ENCODE peak calls at places on chromosomes 13 and 19, in eight cellular contexts. P is mammary epithelial cell, L is lower lobe of right lung, X is AG04450, H is PC-3, T is psoas muscle, A is astrocyte, Z is ascending aorta. O is an unnamed sample.

GRCh38 chr19:35596366-35596999 is 10.5 kb downstream of the PMIS2 start:
- DNase-seq in L (no peak), X (no peak), A (no peak), H (no peak), T (no peak), P (no peak), Z (no peak), O (peak; percentile 64)

GRCh38 chr13:101552797-101553196 is 100.3 kb downstream of the ITGBL1 start:
- DNase-seq in L (no peak), P (peak; percentile 25), Z (no peak), H (peak; percentile 11), A (peak; percentile 42), X (no peak), T (no peak), O (no peak)

GRCh38 chr13:20428666-20429644 is 96.7 kb downstream of the CRYL1 start:
- DNase-seq in X (no peak), L (no peak), P (peak; percentile 84), T (no peak), A (peak; percentile 80), Z (no peak), H (peak; percentile 46), O (no peak)

GRCh38 chr19:39166571-39167391 is 30.0 kb upstream of the NCCRP1 start:
- DNase-seq in H (peak; percentile 44), P (peak; percentile 42), T (no peak), A (no peak), X (no peak), L (peak; percentile 90), Z (no peak), O (peak; percentile 63)

GRCh38 chr13:47114030-47114429 is 217.2 kb upstream of the HTR2A start:
- DNase-seq in L (no peak), H (peak; percentile 62), A (peak; percentile 83), Z (no peak), T (no peak), X (peak; percentile 38), P (peak; percentile 66), O (no peak)

GRCh38 chr13:113938716-113939115 is 35.2 kb downstream of the C13orf46 start:
- DNase-seq in A (no peak), L (no peak), T (no peak), H (no peak), P (no peak), X (no peak), Z (no peak), O (no peak)

GRCh38 chr19:45677351-45678230 is 9.6 kb downstream of the GIPR start:
- DNase-seq in P (peak; percentile 63), L (peak; percentile 96), H (peak; percentile 92), A (peak; percentile 55), T (peak; percentile 64), X (no peak), Z (no peak), O (peak; percentile 100)

GRCh38 chr19:34023381-34023780 is 148.9 kb upstream of the LSM14A start:
- DNase-seq in Z (no peak), L (no peak), T (no peak), P (no peak), A (no peak), H (no peak), X (no peak), O (no peak)

GRCh38 chr13:75685239-75685697 is 49.1 kb downstream of the LMO7 start:
- DNase-seq in X (peak; percentile 72), Z (no peak), A (peak; percentile 87), L (no peak), H (peak; percentile 71), P (peak; percentile 89), T (no peak), O (peak; percentile 65)

GRCh38 chr13:39685652-39686051 is 30.2 kb downstream of the COG6 start:
- DNase-seq in A (no peak), H (no peak), X (no peak), Z (no peak), L (no peak), P (no peak), T (no peak), O (no peak)

GRCh38 chr13:58955546-58956385 is 1208.0 kb downstream of the DIAPH3 start:
- DNase-seq in P (no peak), L (no peak), X (no peak), T (no peak), H (no peak), Z (no peak), A (no peak), O (no peak)

GRCh38 chr19:34766386-34766785 is 6.6 kb downstream of the ZNF599 start:
- DNase-seq in Z (no peak), H (no peak), T (no peak), X (no peak), A (no peak), L (no peak), P (no peak), O (no peak)

GRCh38 chr19:2888739-2889224 is 11.9 kb upstream of the ZNF57 start:
- DNase-seq in P (peak; percentile 65), Z (no peak), A (no peak), L (peak; percentile 53), X (no peak), T (peak; percentile 67), H (no peak), O (no peak)

GRCh38 chr19:33826521-33826920 is 29.9 kb downstream of the KCTD15 start:
- DNase-seq in Z (no peak), T (no peak), H (no peak), P (no peak), A (no peak), X (no peak), L (no peak), O (peak; percentile 26)

GRCh38 chr19:1113986-1114483 is 10.2 kb downstream of the GPX4 start:
- DNase-seq in P (no peak), Z (no peak), T (no peak), A (no peak), H (no peak), X (no peak), L (no peak), O (no peak)

GRCh38 chr19:1115646-1116420 is 12.0 kb downstream of the GPX4 start:
- DNase-seq in Z (no peak), A (no peak), T (no peak), L (no peak), H (no peak), P (no peak), X (no peak), O (no peak)

GRCh38 chr19:1111641-1112253 is 8.0 kb downstream of the GPX4 start:
- DNase-seq in X (no peak), A (no peak), L (no peak), Z (no peak), P (no peak), H (no peak), T (no peak), O (no peak)

GRCh38 chr19:1112254-1113208 is 8.7 kb downstream of the GPX4 start:
- DNase-seq in Z (no peak), T (peak; percentile 81), A (no peak), L (peak; percentile 82), H (no peak), X (no peak), P (no peak), O (peak; percentile 92)

DNA sequence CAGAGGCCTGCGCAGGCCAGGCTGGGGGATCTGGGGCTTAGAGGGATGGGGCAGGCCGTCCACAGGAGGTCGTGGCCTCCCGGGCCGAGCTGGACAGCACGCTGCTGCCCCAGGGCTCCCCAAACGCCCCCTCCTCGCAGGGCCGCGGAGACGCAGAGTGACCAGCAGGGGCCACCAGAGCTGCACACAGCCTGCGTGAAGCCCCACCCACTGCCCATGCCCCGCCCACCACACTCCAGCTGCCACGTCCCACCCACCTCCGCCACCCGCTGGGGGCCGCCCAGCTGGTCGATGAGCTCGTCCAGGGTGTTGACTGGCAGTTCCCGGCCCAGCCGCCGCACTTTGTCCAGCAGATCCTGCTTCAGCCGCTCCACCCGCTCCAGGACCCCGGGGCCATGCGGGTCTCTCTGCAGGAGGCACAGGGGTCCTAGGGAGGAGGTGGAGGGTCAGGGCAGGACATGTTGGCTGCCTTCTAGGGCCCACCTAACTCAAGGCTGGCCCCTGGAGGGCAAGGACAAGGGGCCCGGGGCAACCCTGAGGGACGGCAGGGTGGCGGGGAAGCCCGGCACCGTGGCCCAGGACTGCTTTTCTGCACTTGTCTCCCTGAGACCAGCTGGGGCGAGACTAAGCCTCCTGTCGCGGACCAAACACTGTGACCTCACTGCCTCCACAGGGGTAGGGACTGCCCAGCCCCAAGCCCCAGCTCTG is 9.6 kb downstream of the GPX4 start:
- DNase-seq in A (peak; percentile 77), T (peak; percentile 99), X (peak; percentile 94), H (peak; percentile 66), L (peak; percentile 97), Z (peak; percentile 81), P (peak; percentile 71), O (peak; percentile 99)
- H3K4me3 ChIP-seq in A (no peak overlapping the region), T (peak overlapping the region; percentile 33), X (no peak overlapping the region), H (no peak overlapping the region), L (peak overlapping the region; percentile 11), Z (peak overlapping the region; percentile 38), P (no peak overlapping the region), O (no peak overlapping the region)

DNA sequence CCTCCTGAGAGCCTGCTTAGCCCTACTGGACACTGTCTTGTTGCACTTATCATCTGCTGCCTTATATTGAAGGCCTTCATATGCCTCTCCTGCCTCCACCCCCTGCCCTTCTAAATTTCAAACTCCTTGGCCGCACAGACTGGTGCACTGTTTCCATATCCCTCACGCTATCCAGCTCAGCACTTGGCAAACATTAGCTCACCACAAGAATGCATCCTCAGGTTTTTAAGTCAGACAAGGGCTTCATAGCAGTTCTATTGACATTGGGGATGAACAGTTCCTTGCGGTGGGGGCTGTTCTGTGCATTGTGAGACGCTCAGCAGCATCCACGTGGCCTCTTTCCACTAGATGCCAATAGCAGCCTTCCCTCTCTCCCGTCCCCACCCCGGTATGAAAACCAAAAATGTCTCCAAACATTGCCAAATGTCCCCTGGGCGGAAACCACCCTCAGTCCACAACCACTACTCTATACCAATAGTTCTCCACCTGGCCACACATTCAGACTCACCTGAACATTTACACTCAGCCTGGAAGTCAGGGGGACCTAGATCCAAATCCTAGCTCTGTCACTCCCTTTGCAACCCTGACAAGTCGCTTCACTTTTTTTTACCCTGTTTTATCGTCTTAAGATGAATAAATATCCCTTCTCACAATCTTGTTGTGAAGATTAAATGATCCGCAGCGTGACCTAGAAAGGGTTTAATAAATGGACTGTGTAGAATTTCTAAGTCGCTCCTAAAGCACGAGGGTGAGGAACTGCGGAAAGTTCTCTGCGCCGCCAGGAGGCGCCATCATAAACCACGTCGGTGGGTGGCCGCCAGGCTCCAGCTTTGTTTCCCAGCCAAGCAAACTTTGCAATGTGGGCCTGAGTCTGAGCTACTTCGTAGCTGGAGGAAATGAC is 3.6 kb upstream of the CEACAM3 start:
- DNase-seq in T (peak; percentile 58), Z (no peak), X (no peak), P (peak; percentile 35), L (peak; percentile 83), H (peak; percentile 93), A (peak; percentile 60), O (peak; percentile 85)
- TF ChIP-seq CTCF in T (peak; percentile 20), Z (peak; percentile 40), X (peak; percentile 66), P (peak; percentile 62), L (peak; percentile 60), H (peak; percentile 88), A (peak; percentile 49), O (peak; percentile 93)

DNA sequence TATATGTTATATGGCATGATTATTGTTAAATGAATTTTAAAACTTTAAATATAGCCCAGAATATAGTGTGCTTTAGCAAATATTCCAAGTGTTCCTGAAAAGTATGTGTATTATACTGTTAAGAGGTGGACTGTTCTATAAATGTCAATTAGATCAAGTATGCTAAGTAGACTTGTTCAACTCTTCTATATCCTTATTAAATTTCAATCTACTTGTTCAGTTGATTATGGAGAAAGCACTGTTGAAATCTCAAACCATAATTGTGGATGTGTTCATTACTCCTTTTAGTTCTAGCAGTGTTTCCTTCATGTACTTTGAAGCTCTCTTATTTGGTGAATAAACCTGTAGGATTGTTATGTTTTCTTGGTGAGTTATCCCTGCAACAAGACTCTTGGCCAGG is 52.5 kb downstream of the SPACA7 start:
- DNase-seq in L (no peak), Z (no peak), H (no peak), P (no peak), X (no peak), A (no peak), T (no peak), O (no peak)
- H3K9me3 ChIP-seq in L (peaks cover 10% of the 10 kb centered on the region), Z (peaks cover 28% of the 10 kb centered on the region), H (no peaks in the 10 kb centered on the region), P (peaks cover 20% of the 10 kb centered on the region), X (peaks cover 32% of the 10 kb centered on the region), A (peaks cover 10% of the 10 kb centered on the region), T (peaks cover 16% of the 10 kb centered on the region), O (peaks cover 32% of the 10 kb centered on the region)

GRCh38 chr13:44068737-44069136 is 189.0 kb downstream of the LACC1 start:
- DNase-seq in H (peak; percentile 82), A (peak; percentile 82), X (peak; percentile 39), L (no peak), Z (no peak), T (no peak), P (peak; percentile 73), O (no peak)
- H3K4me3 ChIP-seq in H (peak overlapping the region; percentile 29), A (no peak overlapping the region), X (no peak overlapping the region), L (no peak overlapping the region), Z (peak overlapping the region; percentile 29), T (no peak overlapping the region), P (no peak overlapping the region), O (no peak overlapping the region)